ENCODE peak calls at places on chromosome 20, in eight cellular contexts. W is GM23338, Z is ovary, M is lower leg skin, D is cardiac muscle cell, E is AG04450, B is colonic mucosa, P is foreskin fibroblast. J is an unnamed sample.
A peak's percentile ranks its signal among the peaks of the same experiment; 100 is the strongest.

GRCh38 chr20:56234110-56234509 is 14.4 kb upstream of the MC3R start:
- DNase-seq in W (no peak), Z (no peak), M (no peak), D (no peak), E (no peak), B (no peak), P (no peak), J (no peak)

GRCh38 chr20:59148713-59149493 is 14.7 kb upstream of the ZNF831 start:
- DNase-seq in W (no peak), Z (no peak), M (no peak), D (no peak), E (no peak), B (no peak), P (no peak), J (no peak)

GRCh38 chr20:62368629-62369507 is 1.8 kb upstream of the LAMA5 start:
- DNase-seq in W (peak; percentile 88), Z (no peak), M (no peak), D (peak; percentile 53), E (no peak), B (no peak), P (peak; percentile 53), J (peak; percentile 57)

GRCh38 chr20:43726811-43727338 is at the start of gene GTSF1L:
- DNase-seq in W (no peak), Z (no peak), M (no peak), D (peak; percentile 71), E (no peak), B (no peak), P (peak; percentile 25), J (peak; percentile 83)

GRCh38 chr20:49894073-49894470 is 21.3 kb downstream of the SPATA2 start:
- DNase-seq in W (no peak), Z (no peak), M (no peak), D (no peak), E (no peak), B (no peak), P (no peak), J (no peak)

GRCh38 chr20:17611540-17612286 is 41.8 kb downstream of the DSTN start:
- DNase-seq in W (peak; percentile 73), Z (peak; percentile 41), M (peak; percentile 87), D (peak; percentile 40), E (no peak), B (peak; percentile 67), P (no peak), J (no peak)

GRCh38 chr20:25623225-25623735 is 534 bp downstream of the NANP start:
- DNase-seq in W (peak; percentile 27), Z (peak; percentile 54), M (peak; percentile 88), D (peak; percentile 47), E (no peak), B (peak; percentile 54), P (peak; percentile 38), J (peak; percentile 28)

GRCh38 chr20:54624701-54625472 is 149.5 kb downstream of the DOK5 start:
- DNase-seq in W (no peak), Z (no peak), M (no peak), D (peak; percentile 79), E (no peak), B (no peak), P (no peak), J (peak; percentile 18)

GRCh38 chr20:38550274-38550673 is 30.7 kb upstream of the ADIG start:
- DNase-seq in W (peak; percentile 34), Z (no peak), M (no peak), D (no peak), E (no peak), B (no peak), P (no peak), J (no peak)

GRCh38 chr20:4099905-4100675 is 84.7 kb upstream of the RNF24 start:
- DNase-seq in W (no peak), Z (no peak), M (no peak), D (no peak), E (no peak), B (no peak), P (peak; percentile 55), J (no peak)

GRCh38 chr20:64181391-64181790 is 17.1 kb downstream of the MYT1 start:
- DNase-seq in W (no peak), Z (no peak), M (no peak), D (no peak), E (no peak), B (no peak), P (no peak), J (no peak)

GRCh38 chr20:53028337-53029007 is 56.3 kb downstream of the TSHZ2 start:
- DNase-seq in W (no peak), Z (no peak), M (no peak), D (no peak), E (no peak), B (no peak), P (no peak), J (no peak)

DNA sequence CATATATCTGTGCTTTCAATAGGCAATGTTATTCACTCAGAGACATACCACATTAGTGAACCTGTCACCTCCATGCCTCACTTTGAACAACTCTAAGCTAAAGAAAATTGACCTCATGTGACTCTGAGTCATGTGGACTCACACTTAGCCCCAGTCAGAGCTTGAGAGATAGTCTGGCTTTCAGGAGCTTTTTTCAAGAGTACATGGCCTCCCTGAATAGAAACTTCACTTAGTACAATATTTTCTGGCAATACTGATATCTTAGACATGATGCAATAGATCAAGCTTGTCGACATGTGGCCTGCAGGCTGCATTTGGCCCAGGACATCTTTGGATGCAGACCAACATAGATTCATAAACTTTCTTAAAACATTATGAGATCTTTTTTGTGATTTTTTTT is 8.5 kb downstream of the SPTLC3 start:
- DNase-seq in W (no peak), Z (no peak), M (no peak), D (peak; percentile 68), E (no peak), B (no peak), P (peak; percentile 62), J (no peak)
- TF ChIP-seq CTCF in W (no peak), Z (no peak), M (no peak), D (no peak), E (no peak), B (no peak), P (no peak), J (no peak)

GRCh38 chr20:37347347-37347823 is 1.4 kb downstream of the SRC start:
- DNase-seq in W (no peak), Z (no peak), M (peak; percentile 63), D (no peak), E (no peak), B (no peak), P (no peak), J (no peak)
- H3K4me3 ChIP-seq in W (peak overlapping the region; percentile 67), Z (peak overlapping the region; percentile 81), M (no peak overlapping the region), D (no peak overlapping the region), E (peak overlapping the region; percentile 66), B (peak overlapping the region; percentile 44), P (peak overlapping the region; percentile 61), J (peak overlapping the region; percentile 54)

GRCh38 chr20:47205577-47206123 is 150.8 kb downstream of the ZMYND8 start:
- DNase-seq in W (peak; percentile 74), Z (peak; percentile 54), M (no peak), D (peak; percentile 87), E (peak; percentile 59), B (peak; percentile 27), P (peak; percentile 81), J (peak; percentile 68)
- TF ChIP-seq CTCF in W (peak; percentile 62), Z (no peak), M (no peak), D (peak; percentile 82), E (peak; percentile 79), B (peak; percentile 99), P (peak; percentile 67), J (peak; percentile 83)

GRCh38 chr20:40704828-40705227 is 15.8 kb upstream of the MAFB start:
- DNase-seq in W (no peak), Z (no peak), M (peak; percentile 34), D (no peak), E (no peak), B (no peak), P (no peak), J (no peak)

GRCh38 chr20:40705413-40705812 is 16.4 kb upstream of the MAFB start:
- DNase-seq in W (no peak), Z (no peak), M (peak; percentile 67), D (no peak), E (no peak), B (no peak), P (no peak), J (no peak)

GRCh38 chr20:40706977-40707582 is 18.0 kb upstream of the MAFB start:
- DNase-seq in W (peak; percentile 85), Z (no peak), M (peak; percentile 74), D (no peak), E (no peak), B (no peak), P (no peak), J (no peak)

GRCh38 chr20:40702504-40702903 is 13.5 kb upstream of the MAFB start:
- DNase-seq in W (peak; percentile 56), Z (no peak), M (no peak), D (no peak), E (no peak), B (no peak), P (no peak), J (no peak)

DNA sequence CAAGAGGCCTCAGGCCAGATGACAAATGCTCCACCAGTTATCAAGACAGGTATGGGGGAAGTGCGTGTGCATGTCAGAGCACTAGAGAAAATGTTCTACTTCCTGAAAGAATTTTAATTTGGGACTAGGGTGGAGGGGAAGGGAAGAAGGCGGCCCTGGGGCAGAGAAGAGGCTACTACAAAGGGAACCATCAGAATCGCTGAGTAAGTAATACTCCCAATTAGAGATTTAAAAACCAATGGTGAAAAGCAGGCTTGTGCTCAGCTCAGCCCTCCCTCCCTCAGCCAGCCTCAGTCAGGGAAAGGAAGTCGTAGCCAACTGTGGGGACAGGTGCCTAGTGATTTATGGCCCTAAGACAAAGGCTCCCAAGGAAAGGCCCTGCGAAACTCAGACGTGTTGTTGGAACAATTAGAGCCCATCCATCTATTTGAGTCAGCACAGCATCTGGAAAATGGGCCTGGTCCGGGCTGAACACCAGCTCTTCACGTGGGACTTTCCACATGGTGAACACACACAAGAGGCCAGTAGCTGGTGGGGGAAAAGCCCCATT is 15.0 kb upstream of the MAFB start:
- DNase-seq in W (no peak), Z (no peak), M (peak; percentile 78), D (no peak), E (no peak), B (no peak), P (no peak), J (no peak)
- H3K4me3 ChIP-seq in W (no peak overlapping the region), Z (no peak overlapping the region), M (no peak overlapping the region), D (no peak overlapping the region), E (no peak overlapping the region), B (no peak overlapping the region), P (no peak overlapping the region), J (no peak overlapping the region)

DNA sequence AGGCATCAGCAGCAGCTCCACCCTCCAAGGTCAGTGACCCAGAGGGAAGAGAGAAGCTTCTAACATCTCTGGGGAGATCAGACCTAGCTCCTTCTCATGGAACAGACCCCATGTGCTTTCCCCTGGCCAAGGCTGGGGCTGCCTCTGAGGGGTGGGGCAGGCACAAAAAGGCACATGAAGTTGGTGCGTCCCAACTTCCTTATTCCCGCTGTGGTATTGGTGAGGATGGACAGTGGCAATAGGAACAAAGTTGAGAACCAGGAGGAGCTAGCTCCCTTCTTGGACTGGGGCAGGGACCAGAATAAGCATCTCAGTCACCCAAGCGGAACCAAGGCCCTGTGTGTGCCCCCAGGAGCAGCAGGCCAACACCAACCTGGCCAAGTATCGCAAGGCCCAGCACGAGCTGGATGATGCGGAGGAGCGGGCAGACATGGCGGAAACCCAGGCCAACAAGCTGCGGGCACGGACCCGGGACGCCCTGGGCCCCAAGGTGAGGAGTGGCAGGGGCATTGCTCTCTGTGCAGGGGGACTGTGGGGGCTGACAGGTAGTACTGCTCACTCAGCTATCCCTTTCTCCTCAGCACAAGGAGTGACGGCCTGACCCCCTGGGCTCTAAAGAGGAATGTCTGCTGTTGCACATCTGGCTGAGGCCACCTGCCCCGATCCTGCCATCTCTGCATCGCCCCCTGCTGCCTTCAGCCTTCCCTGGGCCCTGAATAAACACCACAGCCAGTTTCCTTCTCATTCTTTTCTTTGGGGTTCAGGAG is 46.1 kb downstream of the MYH7B start:
- DNase-seq in W (peak; percentile 70), Z (no peak), M (no peak), D (no peak), E (no peak), B (no peak), P (no peak), J (no peak)
- TF ChIP-seq CTCF in W (peak; percentile 42), Z (no peak), M (no peak), D (peak; percentile 21), E (peak; percentile 41), B (no peak), P (peak; percentile 39), J (peak; percentile 38)